ENCODE peak calls at places on chromosomes 12 and 14, in eight cellular contexts. One of them, this sample, is unnamed.

GRCh38 chr12:89825591-89826449 is 117.2 kb upstream of the ATP2B1 start:
- DNase-seq in gastrocnemius medialis: no peak
- DNase-seq in H1: no peak
- DNase-seq in A549: peak
- DNase-seq in ovary: no peak
- DNase-seq in right lobe of liver: no peak
- DNase-seq in uterus: no peak
- DNase-seq in thyroid gland: no peak
- DNase-seq in this sample: no peak

GRCh38 chr12:25052191-25053020 is 103.5 kb upstream of the BCAT1 start:
- DNase-seq in uterus: no peak
- DNase-seq in A549: no peak
- DNase-seq in gastrocnemius medialis: no peak
- DNase-seq in thyroid gland: no peak
- DNase-seq in H1: no peak
- DNase-seq in ovary: no peak
- DNase-seq in right lobe of liver: no peak
- DNase-seq in this sample: no peak

GRCh38 chr12:66693901-66694513 is 15.1 kb upstream of the GRIP1 start:
- DNase-seq in thyroid gland: peak
- DNase-seq in right lobe of liver: no peak
- DNase-seq in ovary: no peak
- DNase-seq in A549: peak
- DNase-seq in gastrocnemius medialis: no peak
- DNase-seq in uterus: no peak
- DNase-seq in H1: no peak
- DNase-seq in this sample: no peak

GRCh38 chr14:104116544-104117340 is 21.6 kb upstream of the KIF26A start:
- DNase-seq in A549: no peak
- DNase-seq in gastrocnemius medialis: no peak
- DNase-seq in ovary: peak
- DNase-seq in right lobe of liver: peak
- DNase-seq in thyroid gland: peak
- DNase-seq in H1: peak
- DNase-seq in uterus: no peak
- DNase-seq in this sample: no peak

GRCh38 chr12:121124402-121125109 is 8.1 kb upstream of the P2RX7 start:
- DNase-seq in ovary: no peak
- DNase-seq in H1: no peak
- DNase-seq in right lobe of liver: no peak
- DNase-seq in uterus: no peak
- DNase-seq in A549: peak
- DNase-seq in gastrocnemius medialis: no peak
- DNase-seq in thyroid gland: no peak
- DNase-seq in this sample: peak

GRCh38 chr12:120820885-120821510 is 83.2 kb downstream of the SPPL3 start:
- DNase-seq in thyroid gland: no peak
- DNase-seq in A549: no peak
- DNase-seq in gastrocnemius medialis: no peak
- DNase-seq in H1: no peak
- DNase-seq in ovary: no peak
- DNase-seq in right lobe of liver: no peak
- DNase-seq in uterus: no peak
- DNase-seq in this sample: no peak

GRCh38 chr12:49170924-49171323 is 18.0 kb downstream of the TUBA1A start:
- DNase-seq in uterus: no peak
- DNase-seq in ovary: no peak
- DNase-seq in H1: no peak
- DNase-seq in gastrocnemius medialis: no peak
- DNase-seq in A549: no peak
- DNase-seq in thyroid gland: no peak
- DNase-seq in right lobe of liver: no peak
- DNase-seq in this sample: no peak

GRCh38 chr14:38391334-38391733 is 135.4 kb upstream of the CLEC14A start:
- DNase-seq in thyroid gland: no peak
- DNase-seq in uterus: no peak
- DNase-seq in A549: no peak
- DNase-seq in ovary: no peak
- DNase-seq in gastrocnemius medialis: no peak
- DNase-seq in right lobe of liver: no peak
- DNase-seq in H1: no peak
- DNase-seq in this sample: no peak

GRCh38 chr12:47397664-47398281 is 308.1 kb downstream of the RPAP3 start:
- DNase-seq in A549: peak
- DNase-seq in right lobe of liver: no peak
- DNase-seq in gastrocnemius medialis: peak
- DNase-seq in ovary: no peak
- DNase-seq in thyroid gland: no peak
- DNase-seq in uterus: no peak
- DNase-seq in H1: no peak
- DNase-seq in this sample: peak

GRCh38 chr14:24701031-24701430 is 67.0 kb upstream of the GZMB start:
- DNase-seq in ovary: no peak
- DNase-seq in uterus: no peak
- DNase-seq in gastrocnemius medialis: no peak
- DNase-seq in thyroid gland: no peak
- DNase-seq in H1: no peak
- DNase-seq in right lobe of liver: no peak
- DNase-seq in A549: no peak
- DNase-seq in this sample: no peak

GRCh38 chr12:120496353-120497340 is 734 bp downstream of the DYNLL1 start:
- DNase-seq in A549: peak
- DNase-seq in thyroid gland: peak
- DNase-seq in right lobe of liver: peak
- DNase-seq in H1: peak
- DNase-seq in uterus: peak
- DNase-seq in gastrocnemius medialis: peak
- DNase-seq in ovary: peak
- DNase-seq in this sample: no peak

GRCh38 chr12:121009744-121010143 is 6.5 kb downstream of the C12orf43 start:
- DNase-seq in ovary: no peak
- DNase-seq in right lobe of liver: no peak
- DNase-seq in A549: peak
- DNase-seq in uterus: no peak
- DNase-seq in gastrocnemius medialis: no peak
- DNase-seq in thyroid gland: peak
- DNase-seq in H1: no peak
- DNase-seq in this sample: no peak

GRCh38 chr12:16612647-16613046 is 6.7 kb upstream of the LMO3 start:
- DNase-seq in A549: no peak
- DNase-seq in gastrocnemius medialis: no peak
- DNase-seq in H1: no peak
- DNase-seq in right lobe of liver: no peak
- DNase-seq in ovary: no peak
- DNase-seq in thyroid gland: no peak
- DNase-seq in uterus: no peak
- DNase-seq in this sample: no peak

GRCh38 chr14:29236848-29237247 is 470.3 kb downstream of the FOXG1 start:
- DNase-seq in uterus: no peak
- DNase-seq in gastrocnemius medialis: no peak
- DNase-seq in ovary: no peak
- DNase-seq in thyroid gland: no peak
- DNase-seq in H1: no peak
- DNase-seq in A549: peak
- DNase-seq in right lobe of liver: no peak
- DNase-seq in this sample: no peak

GRCh38 chr12:113403435-113404415 is at the start of gene SDS:
- DNase-seq in gastrocnemius medialis: peak
- DNase-seq in H1: no peak
- DNase-seq in A549: no peak
- DNase-seq in right lobe of liver: peak
- DNase-seq in ovary: peak
- DNase-seq in uterus: no peak
- DNase-seq in thyroid gland: peak
- DNase-seq in this sample: no peak

GRCh38 chr12:93191956-93192355 is 185.8 kb upstream of the NUDT4 start:
- DNase-seq in ovary: no peak
- DNase-seq in thyroid gland: peak
- DNase-seq in right lobe of liver: no peak
- DNase-seq in H1: no peak
- DNase-seq in A549: no peak
- DNase-seq in uterus: peak
- DNase-seq in gastrocnemius medialis: peak
- DNase-seq in this sample: no peak

GRCh38 chr12:88562846-88563582 is 17.3 kb downstream of the KITLG start:
- DNase-seq in ovary: no peak
- DNase-seq in gastrocnemius medialis: no peak
- DNase-seq in thyroid gland: no peak
- DNase-seq in right lobe of liver: no peak
- DNase-seq in H1: no peak
- DNase-seq in A549: no peak
- DNase-seq in uterus: no peak
- DNase-seq in this sample: no peak

GRCh38 chr14:23301288-23301968 is 1.2 kb downstream of the PPP1R3E start:
- DNase-seq in gastrocnemius medialis: peak
- DNase-seq in right lobe of liver: peak
- DNase-seq in uterus: peak
- DNase-seq in ovary: peak
- DNase-seq in H1: peak
- DNase-seq in thyroid gland: peak
- DNase-seq in A549: peak
- DNase-seq in this sample: peak
- TF ChIP-seq POLR2A in gastrocnemius medialis: peak
- TF ChIP-seq POLR2A in right lobe of liver: peak
- TF ChIP-seq POLR2A in uterus: peak
- TF ChIP-seq POLR2A in ovary: peak
- TF ChIP-seq POLR2A in H1: no peak
- TF ChIP-seq POLR2A in thyroid gland: peak
- TF ChIP-seq POLR2A in A549: peak
- TF ChIP-seq POLR2A in this sample: peak

GRCh38 chr14:100140452-100141132 is 18.9 kb downstream of the DEGS2 start:
- DNase-seq in H1: peak
- DNase-seq in thyroid gland: peak
- DNase-seq in A549: peak
- DNase-seq in right lobe of liver: no peak
- DNase-seq in ovary: no peak
- DNase-seq in uterus: no peak
- DNase-seq in gastrocnemius medialis: no peak
- DNase-seq in this sample: no peak
- TF ChIP-seq POLR2A in H1: no peak
- TF ChIP-seq POLR2A in thyroid gland: no peak
- TF ChIP-seq POLR2A in A549: no peak
- TF ChIP-seq POLR2A in right lobe of liver: no peak
- TF ChIP-seq POLR2A in ovary: no peak
- TF ChIP-seq POLR2A in uterus: no peak
- TF ChIP-seq POLR2A in gastrocnemius medialis: no peak
- TF ChIP-seq POLR2A in this sample: no peak

DNA sequence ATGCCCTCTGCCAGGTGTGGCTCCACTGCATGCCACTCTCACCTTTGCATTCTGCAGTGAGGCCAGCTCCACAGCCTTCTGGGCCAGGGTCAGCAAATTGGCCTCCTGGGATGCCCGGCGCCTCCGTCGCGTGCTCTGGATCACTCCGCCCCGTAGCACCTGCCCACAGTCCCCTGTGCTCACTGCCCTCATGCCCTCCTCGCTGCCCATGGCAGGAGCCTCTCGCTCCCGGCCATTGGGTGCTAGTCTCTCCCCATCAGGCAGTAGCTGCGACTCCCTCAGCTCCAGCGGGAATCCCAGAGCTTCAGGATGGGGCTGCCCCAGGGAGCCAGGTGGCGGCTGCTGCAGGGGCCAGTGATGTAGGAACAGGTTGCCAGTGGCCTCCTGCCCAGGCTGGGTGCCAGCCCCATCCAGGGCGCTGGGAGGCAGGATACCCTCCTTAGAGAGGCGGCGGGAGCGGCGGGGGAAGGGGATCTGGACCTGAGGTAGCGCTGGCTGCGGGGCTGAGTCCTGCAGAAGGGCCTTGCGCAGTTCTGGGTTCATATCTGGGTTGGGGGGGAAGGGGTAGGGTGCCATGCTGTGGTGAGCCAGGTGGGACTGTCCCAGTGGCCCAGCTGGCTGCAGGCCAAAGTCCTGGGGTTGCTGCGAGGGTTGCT is 24.5 kb upstream of the PNMA1 start:
- DNase-seq in gastrocnemius medialis: no peak
- DNase-seq in uterus: no peak
- DNase-seq in H1: no peak
- DNase-seq in ovary: no peak
- DNase-seq in right lobe of liver: no peak
- DNase-seq in A549: no peak
- DNase-seq in thyroid gland: no peak
- DNase-seq in this sample: no peak
- TF ChIP-seq POLR2A in gastrocnemius medialis: no peak
- TF ChIP-seq POLR2A in uterus: no peak
- TF ChIP-seq POLR2A in H1: no peak
- TF ChIP-seq POLR2A in ovary: no peak
- TF ChIP-seq POLR2A in right lobe of liver: no peak
- TF ChIP-seq POLR2A in A549: no peak
- TF ChIP-seq POLR2A in thyroid gland: no peak
- TF ChIP-seq POLR2A in this sample: no peak

GRCh38 chr12:68808388-68809189 is 612 bp downstream of the MDM2 start:
- DNase-seq in uterus: peak
- DNase-seq in right lobe of liver: peak
- DNase-seq in thyroid gland: peak
- DNase-seq in gastrocnemius medialis: peak
- DNase-seq in H1: peak
- DNase-seq in ovary: peak
- DNase-seq in A549: peak
- DNase-seq in this sample: peak
- TF ChIP-seq POLR2A in uterus: peak
- TF ChIP-seq POLR2A in right lobe of liver: peak
- TF ChIP-seq POLR2A in thyroid gland: no peak
- TF ChIP-seq POLR2A in gastrocnemius medialis: peak
- TF ChIP-seq POLR2A in H1: peak
- TF ChIP-seq POLR2A in ovary: peak
- TF ChIP-seq POLR2A in A549: peak
- TF ChIP-seq POLR2A in this sample: peak

This sample was measured in H54.